ENCODE peak calls at places on chromosomes 13 and 19, in eight cellular contexts. S is Peyer's patch, J is cardiac muscle cell, B is IMR-90, K is heart left ventricle, R is neural progenitor cell, W is uterus, M is fibroblast of lung. F is an unnamed sample.

GRCh38 chr13:49348748-49349147 is 95.1 kb downstream of the CAB39L start:
- DNase-seq in W (no peak), R (peak; percentile 31), K (no peak), B (no peak), S (no peak), M (no peak), J (no peak), F (no peak)

GRCh38 chr19:46813570-46814358 is 25.4 kb upstream of the SLC1A5 start:
- DNase-seq in W (peak; percentile 79), R (no peak), S (peak; percentile 65), M (peak; percentile 44), B (peak; percentile 46), J (no peak), K (peak; percentile 68), F (no peak)

GRCh38 chr13:74761794-74762193 is 627.6 kb upstream of the KLF12 start:
- DNase-seq in M (peak; percentile 93), K (no peak), S (no peak), R (no peak), J (no peak), B (no peak), W (no peak), F (no peak)

GRCh38 chr13:39100996-39101751 is 62.9 kb downstream of the NHLRC3 start:
- DNase-seq in K (no peak), M (no peak), R (no peak), W (no peak), B (no peak), S (no peak), J (no peak), F (no peak)

GRCh38 chr19:53883231-53883661 is 1.2 kb downstream of the PRKCG start:
- DNase-seq in R (peak; percentile 48), M (no peak), J (no peak), B (no peak), S (no peak), W (no peak), K (no peak), F (no peak)

GRCh38 chr13:38366954-38367645 is 17.4 kb downstream of the UFM1 start:
- DNase-seq in W (no peak), J (no peak), K (no peak), R (no peak), M (peak; percentile 39), S (no peak), B (peak; percentile 21), F (peak; percentile 47)

GRCh38 chr19:46607441-46607841 is 6.3 kb downstream of the CALM3 start:
- DNase-seq in M (no peak), R (no peak), W (no peak), B (no peak), J (no peak), S (no peak), K (no peak), F (no peak)

GRCh38 chr13:88429862-88430261 is 758.7 kb downstream of the SLITRK5 start:
- DNase-seq in S (no peak), B (no peak), R (no peak), J (peak; percentile 6), M (no peak), K (no peak), W (no peak), F (no peak)

GRCh38 chr19:14385492-14385891 is 4.2 kb downstream of the ADGRE5 start:
- DNase-seq in M (no peak), W (no peak), S (no peak), J (no peak), B (no peak), R (no peak), K (no peak), F (no peak)

GRCh38 chr19:52658595-52658994 is 20.4 kb upstream of the ZNF83 start:
- DNase-seq in J (no peak), B (no peak), K (no peak), R (no peak), W (no peak), M (no peak), S (no peak), F (no peak)

GRCh38 chr19:16207063-16207462 is 9.4 kb downstream of the AP1M1 start:
- DNase-seq in K (no peak), M (no peak), W (no peak), B (no peak), R (no peak), S (peak; percentile 11), J (no peak), F (no peak)

GRCh38 chr13:51134763-51135365 is 23.8 kb upstream of the C13orf42 start:
- DNase-seq in S (no peak), M (no peak), K (no peak), W (no peak), B (no peak), R (no peak), J (no peak), F (no peak)

GRCh38 chr19:29766100-29766499 is 45.7 kb upstream of the CCNE1 start:
- DNase-seq in K (no peak), B (no peak), J (no peak), W (no peak), S (no peak), R (no peak), M (no peak), F (no peak)

GRCh38 chr19:3852614-3853254 is 16.1 kb downstream of the ZFR2 start:
- DNase-seq in W (no peak), S (peak; percentile 76), K (no peak), B (peak; percentile 60), M (peak; percentile 86), R (no peak), J (no peak), F (peak; percentile 69)

GRCh38 chr13:27083183-27083582 is 88.4 kb downstream of the USP12 start:
- DNase-seq in B (no peak), S (no peak), K (no peak), M (no peak), W (no peak), R (no peak), J (no peak), F (no peak)

GRCh38 chr19:35346193-35347052 is 1.3 kb upstream of the FFAR1 start:
- DNase-seq in S (peak; percentile 90), M (no peak), B (no peak), K (no peak), R (no peak), J (no peak), W (no peak), F (no peak)

GRCh38 chr13:102812616-102813287 is 13.8 kb downstream of the BIVM start:
- DNase-seq in B (peak; percentile 15), J (no peak), M (peak; percentile 55), W (no peak), R (peak; percentile 8), S (no peak), K (no peak), F (no peak)

GRCh38 chr13:73782781-73783180 is 351.4 kb downstream of the KLF12 start:
- DNase-seq in S (no peak), B (peak; percentile 78), R (peak; percentile 7), J (no peak), M (peak; percentile 67), W (no peak), K (no peak), F (no peak)

GRCh38 chr19:50705422-50706019 is 14.1 kb downstream of the SHANK1 start:
- DNase-seq in K (no peak), W (no peak), J (peak; percentile 70), B (peak; percentile 76), M (peak; percentile 24), R (peak; percentile 75), S (no peak), F (peak; percentile 89)

GRCh38 chr19:33794578-33795369 is 1.9 kb upstream of the KCTD15 start:
- DNase-seq in J (no peak), W (peak; percentile 45), M (peak; percentile 13), K (no peak), B (no peak), S (no peak), R (peak; percentile 59), F (no peak)

DNA sequence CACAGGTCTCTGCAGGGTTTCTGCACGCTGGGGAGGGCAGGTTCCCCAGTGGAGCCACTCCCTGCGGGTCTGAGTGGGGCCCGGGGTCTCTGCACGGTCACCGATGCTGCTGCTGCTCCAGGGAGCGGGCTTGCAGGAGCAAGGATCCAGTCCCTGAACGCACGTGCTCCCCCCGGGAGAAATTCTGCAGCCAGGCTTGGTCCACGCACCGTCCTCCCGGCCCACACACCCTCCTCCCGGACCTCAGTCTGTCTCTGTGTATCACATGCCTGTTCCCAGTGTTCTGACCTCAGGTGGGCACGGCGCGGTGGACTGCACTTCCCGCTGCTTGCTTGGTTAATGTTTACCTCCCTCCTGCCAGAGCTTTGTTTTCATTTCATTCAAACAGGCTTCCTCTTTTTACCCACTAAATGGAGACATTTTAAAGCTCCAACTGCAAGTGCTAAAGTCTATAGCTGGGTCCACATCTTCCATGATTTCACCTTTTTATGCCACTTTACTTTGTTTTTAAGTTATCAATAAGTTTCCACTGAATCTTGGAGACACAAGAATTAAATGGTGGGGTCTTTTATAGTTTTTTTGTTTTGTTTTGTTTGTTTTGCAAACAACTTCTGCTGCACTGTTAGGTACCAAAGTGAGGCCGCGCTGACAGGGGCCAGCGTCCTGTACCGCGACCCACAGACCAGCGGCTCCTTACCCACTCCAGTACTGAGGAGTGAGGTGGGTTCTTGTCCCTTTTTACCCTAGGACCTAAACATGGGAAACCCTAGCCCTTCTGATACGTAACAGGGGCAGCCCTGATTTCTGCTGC is 76.0 kb upstream of the MCF2L start:
- DNase-seq in R (peak; percentile 46), M (no peak), B (no peak), K (peak; percentile 24), J (no peak), S (no peak), W (no peak), F (no peak)
- H3K4me3 ChIP-seq in R (peak overlapping the region; percentile 10), M (no peak overlapping the region), B (no peak overlapping the region), K (no peak overlapping the region), J (no peak overlapping the region), S (no peak overlapping the region), W (no peak overlapping the region), F (no peak overlapping the region)

DNA sequence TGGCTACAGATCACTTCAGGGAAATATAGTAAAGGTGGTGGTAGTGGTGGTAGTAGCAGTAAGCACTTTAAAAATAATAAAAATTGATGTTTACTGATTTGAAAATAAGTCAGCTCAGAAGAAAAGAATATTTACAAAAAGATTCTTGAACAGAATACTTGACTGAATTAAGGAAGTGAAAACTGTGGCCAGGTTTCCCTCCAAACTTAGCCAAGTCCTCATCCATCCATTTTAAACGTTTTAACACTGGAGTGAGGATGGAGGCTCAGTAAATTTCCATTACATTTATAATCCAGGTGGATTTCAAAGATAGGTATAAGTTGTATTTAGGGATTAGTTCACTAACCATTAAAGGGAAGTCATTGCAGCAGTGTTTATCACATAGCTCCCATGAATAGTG is 221.5 kb downstream of the RGCC start:
- DNase-seq in M (no peak), K (no peak), B (no peak), R (no peak), S (no peak), J (no peak), W (no peak), F (no peak)
- TF ChIP-seq CTCF in M (no peak), K (no peak), B (no peak), R (no peak), S (no peak), J (no peak), W (no peak), F (no peak)

DNA sequence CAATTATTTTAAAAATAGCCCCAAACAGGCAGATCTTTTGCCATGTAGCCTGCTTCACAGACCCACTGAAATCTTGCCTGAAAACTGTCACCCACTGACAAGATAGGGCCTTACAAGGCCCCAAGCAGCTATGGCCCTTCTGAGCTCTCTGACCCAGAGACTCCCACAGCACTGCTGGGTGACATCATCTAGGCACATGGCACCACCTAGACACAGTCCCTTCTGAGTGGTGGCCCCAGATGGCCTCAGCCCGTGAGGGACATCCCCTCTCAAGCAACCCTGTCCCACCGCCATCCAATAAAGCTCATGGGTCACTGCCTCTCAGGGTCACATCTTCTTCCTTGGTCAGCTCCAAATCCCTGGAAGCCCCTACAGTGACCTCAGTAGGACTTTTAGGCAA is 65.0 kb upstream of the DOCK9 start:
- DNase-seq in M (no peak), K (no peak), B (no peak), W (no peak), R (no peak), J (no peak), S (no peak), F (no peak)
- H3K4me3 ChIP-seq in M (no peak overlapping the region), K (no peak overlapping the region), B (no peak overlapping the region), W (no peak overlapping the region), R (no peak overlapping the region), J (no peak overlapping the region), S (no peak overlapping the region), F (no peak overlapping the region)

GRCh38 chr19:8698433-8699063 is at the start of gene ACTL9:
- DNase-seq in S (no peak), J (no peak), M (no peak), K (no peak), B (no peak), W (no peak), R (no peak), F (no peak)
- TF ChIP-seq CTCF in S (no peak), J (no peak), M (no peak), K (no peak), B (no peak), W (no peak), R (no peak), F (no peak)